ENCODE peak calls at places on chromosomes 6 and 20, in six cellular contexts. C, R, Z, Q, M and I are unnamed samples.

GRCh38 chr6:7328159-7328713 is 15.2 kb upstream of the SSR1 start:
- DNase-seq in C (no peak), R (no peak), Z (no peak), Q (no peak), M (no peak), I (no peak)

GRCh38 chr6:78093861-78094360 is 441.1 kb downstream of the MEI4 start:
- DNase-seq in C (no peak), R (no peak), Z (no peak), Q (no peak), M (no peak), I (no peak)

GRCh38 chr6:169993861-169994481 is 242.5 kb downstream of the ERMARD start:
- DNase-seq in C (no peak), R (no peak), Z (no peak), Q (no peak), M (no peak), I (peak; percentile 68)

GRCh38 chr6:117545161-117545595 is 57.1 kb downstream of the GOPC start:
- DNase-seq in C (no peak), R (no peak), Z (no peak), Q (no peak), M (no peak), I (no peak)

GRCh38 chr6:34249469-34250370 is 914 bp upstream of the SMIM29 start:
- DNase-seq in C (no peak), R (no peak), Z (no peak), Q (no peak), M (no peak), I (no peak)

GRCh38 chr20:1357921-1358671 is 29.2 kb upstream of the SDCBP2 start:
- DNase-seq in C (no peak), R (peak; percentile 78), Z (peak; percentile 30), Q (no peak), M (no peak), I (no peak)

GRCh38 chr20:36303020-36303595 is 3.0 kb upstream of the DLGAP4 start:
- DNase-seq in C (no peak), R (no peak), Z (no peak), Q (no peak), M (no peak), I (no peak)

GRCh38 chr6:33247977-33248642 is 23.6 kb downstream of the VPS52 start:
- DNase-seq in C (peak; percentile 72), R (peak; percentile 81), Z (peak; percentile 95), Q (peak; percentile 71), M (peak; percentile 76), I (peak; percentile 97)

GRCh38 chr6:124683507-124683906 is 278.7 kb upstream of the RNF217 start:
- DNase-seq in C (no peak), R (no peak), Z (no peak), Q (no peak), M (no peak), I (peak; percentile 15)

GRCh38 chr6:170129691-170130171 is 161.1 kb downstream of the DLL1 start:
- DNase-seq in C (no peak), R (no peak), Z (no peak), Q (no peak), M (peak; percentile 98), I (no peak)

GRCh38 chr6:98641929-98642328 is 192.4 kb upstream of the POU3F2 start:
- DNase-seq in C (peak; percentile 23), R (no peak), Z (no peak), Q (peak; percentile 24), M (no peak), I (peak; percentile 12)

GRCh38 chr6:3919130-3919628 is 70.0 kb downstream of the FAM50B start:
- DNase-seq in C (no peak), R (no peak), Z (no peak), Q (peak; percentile 81), M (peak; percentile 80), I (no peak)

GRCh38 chr6:25710287-25710686 is 44.3 kb upstream of the SLC17A4 start:
- DNase-seq in C (no peak), R (no peak), Z (no peak), Q (no peak), M (no peak), I (no peak)

GRCh38 chr6:165119231-165120020 is 190.0 kb downstream of the C6orf118 start:
- DNase-seq in C (no peak), R (no peak), Z (no peak), Q (no peak), M (no peak), I (no peak)

GRCh38 chr6:20870493-20870892 is 336.2 kb downstream of the CDKAL1 start:
- DNase-seq in C (no peak), R (no peak), Z (no peak), Q (no peak), M (no peak), I (no peak)

GRCh38 chr20:1373614-1374013 is 19.2 kb downstream of the FKBP1A start:
- DNase-seq in C (peak; percentile 77), R (no peak), Z (no peak), Q (no peak), M (no peak), I (no peak)

GRCh38 chr6:35089216-35089934 is 51.8 kb downstream of the TCP11 start:
- DNase-seq in C (no peak), R (no peak), Z (no peak), Q (no peak), M (no peak), I (peak; percentile 60)

GRCh38 chr6:93896081-93896480 is 476.7 kb upstream of the EPHA7 start:
- DNase-seq in C (no peak), R (no peak), Z (no peak), Q (no peak), M (no peak), I (no peak)

GRCh38 chr6:21769973-21770372 is 176.4 kb downstream of the SOX4 start:
- DNase-seq in C (no peak), R (no peak), Z (no peak), Q (no peak), M (no peak), I (no peak)

GRCh38 chr6:11681770-11682169 is 96.8 kb downstream of the ADTRP start:
- DNase-seq in C (no peak), R (no peak), Z (no peak), Q (no peak), M (no peak), I (no peak)

GRCh38 chr6:110935171-110935570 is 23.3 kb upstream of the GTF3C6 start:
- DNase-seq in C (no peak), R (no peak), Z (no peak), Q (no peak), M (no peak), I (no peak)

GRCh38 chr6:140182819-140183218 is 808.4 kb upstream of the CITED2 start:
- DNase-seq in C (no peak), R (no peak), Z (no peak), Q (no peak), M (no peak), I (no peak)

GRCh38 chr20:4261333-4262284 is 246.3 kb upstream of the RNF24 start:
- DNase-seq in C (no peak), R (peak; percentile 36), Z (no peak), Q (no peak), M (no peak), I (no peak)

GRCh38 chr6:130560231-130560630 is 194.4 kb downstream of the TMEM200A start:
- DNase-seq in C (no peak), R (peak; percentile 43), Z (no peak), Q (no peak), M (no peak), I (no peak)

GRCh38 chr6:164502838-164503237 is 806.6 kb downstream of the C6orf118 start:
- DNase-seq in C (no peak), R (no peak), Z (no peak), Q (no peak), M (peak; percentile 36), I (no peak)

GRCh38 chr6:47071681-47072080 is 29.5 kb upstream of the ADGRF1 start:
- DNase-seq in C (no peak), R (no peak), Z (no peak), Q (no peak), M (no peak), I (peak; percentile 73)

GRCh38 chr20:13232999-13233398 is 11.9 kb downstream of the ISM1 start:
- DNase-seq in C (no peak), R (no peak), Z (no peak), Q (no peak), M (no peak), I (no peak)

GRCh38 chr20:17896771-17897369 is 71.7 kb downstream of the SNX5 start:
- DNase-seq in C (no peak), R (no peak), Z (no peak), Q (no peak), M (no peak), I (no peak)

GRCh38 chr20:58716476-58717277 is 24.1 kb downstream of the NPEPL1 start:
- DNase-seq in C (no peak), R (no peak), Z (no peak), Q (no peak), M (peak; percentile 52), I (peak; percentile 12)

GRCh38 chr6:107820571-107821261 is 3.4 kb downstream of the SCML4 start:
- DNase-seq in C (no peak), R (no peak), Z (peak; percentile 43), Q (no peak), M (peak; percentile 81), I (no peak)

GRCh38 chr6:122751291-122751690 is 28.2 kb upstream of the FABP7 start:
- DNase-seq in C (no peak), R (no peak), Z (no peak), Q (no peak), M (no peak), I (no peak)

GRCh38 chr6:12119085-12119588 is 107.0 kb downstream of the HIVEP1 start:
- DNase-seq in C (no peak), R (no peak), Z (peak; percentile 26), Q (no peak), M (no peak), I (no peak)

GRCh38 chr6:11189865-11190624 is 42.4 kb downstream of the NEDD9 start:
- DNase-seq in C (no peak), R (no peak), Z (no peak), Q (no peak), M (no peak), I (no peak)

GRCh38 chr20:61480158-61480825 is 228.2 kb downstream of the CDH4 start:
- DNase-seq in C (no peak), R (no peak), Z (no peak), Q (no peak), M (no peak), I (no peak)

GRCh38 chr6:41489284-41489851 is 56.8 kb upstream of the FOXP4 start:
- DNase-seq in C (no peak), R (no peak), Z (no peak), Q (peak; percentile 19), M (no peak), I (no peak)